ENCODE peak calls at places on chromosomes 1 and 21, in four cellular contexts. One of them, this sample, is unnamed.

GRCh38 chr1:186093437-186093836 is 281.6 kb downstream of the TPR start:
- DNase-seq in hepatocyte: no peak
- DNase-seq in bronchial epithelial cell: no peak
- DNase-seq in right lobe of liver: no peak
- DNase-seq in this sample: no peak

GRCh38 chr1:150102986-150103385 is 35.4 kb downstream of the VPS45 start:
- DNase-seq in bronchial epithelial cell: no peak
- DNase-seq in right lobe of liver: no peak
- DNase-seq in hepatocyte: no peak
- DNase-seq in this sample: no peak

GRCh38 chr1:248730507-248731335 is 24.8 kb downstream of the LYPD8 start:
- DNase-seq in bronchial epithelial cell: no peak
- DNase-seq in hepatocyte: no peak
- DNase-seq in right lobe of liver: no peak
- DNase-seq in this sample: no peak

GRCh38 chr1:29420196-29420595 is 183.9 kb downstream of the PTPRU start:
- DNase-seq in hepatocyte: no peak
- DNase-seq in bronchial epithelial cell: no peak
- DNase-seq in right lobe of liver: no peak
- DNase-seq in this sample: no peak

GRCh38 chr1:226640288-226640687 is 91.7 kb downstream of the STUM start:
- DNase-seq in hepatocyte: no peak
- DNase-seq in right lobe of liver: no peak
- DNase-seq in bronchial epithelial cell: no peak
- DNase-seq in this sample: no peak

GRCh38 chr1:244322791-244323521 is 128.8 kb downstream of the ADSS2 start:
- DNase-seq in right lobe of liver: no peak
- DNase-seq in hepatocyte: peak; percentile 80
- DNase-seq in bronchial epithelial cell: peak; percentile 98
- DNase-seq in this sample: peak; percentile 97

GRCh38 chr1:207327994-207328393 is 6.5 kb downstream of the CD55 start:
- DNase-seq in hepatocyte: no peak
- DNase-seq in right lobe of liver: no peak
- DNase-seq in bronchial epithelial cell: peak; percentile 68
- DNase-seq in this sample: peak; percentile 66

GRCh38 chr1:110615548-110616130 is 9.5 kb upstream of the KCNA2 start:
- DNase-seq in right lobe of liver: peak; percentile 56
- DNase-seq in hepatocyte: peak; percentile 82
- DNase-seq in bronchial epithelial cell: peak; percentile 67
- DNase-seq in this sample: peak; percentile 78

GRCh38 chr1:239538244-239538988 is 152.0 kb downstream of the CHRM3 start:
- DNase-seq in hepatocyte: no peak
- DNase-seq in right lobe of liver: no peak
- DNase-seq in bronchial epithelial cell: no peak
- DNase-seq in this sample: no peak

GRCh38 chr21:29299046-29299905 is 554 bp downstream of the BACH1 start:
- DNase-seq in hepatocyte: peak; percentile 90
- DNase-seq in bronchial epithelial cell: no peak
- DNase-seq in right lobe of liver: peak; percentile 71
- DNase-seq in this sample: peak; percentile 54

GRCh38 chr1:163300569-163300968 is 21.2 kb upstream of the NUF2 start:
- DNase-seq in hepatocyte: no peak
- DNase-seq in right lobe of liver: no peak
- DNase-seq in bronchial epithelial cell: no peak
- DNase-seq in this sample: no peak

GRCh38 chr1:48953617-48954016 is 176.9 kb upstream of the BEND5 start:
- DNase-seq in bronchial epithelial cell: no peak
- DNase-seq in right lobe of liver: no peak
- DNase-seq in hepatocyte: no peak
- DNase-seq in this sample: no peak

GRCh38 chr1:226216056-226216455 is 7.4 kb upstream of the MIXL1 start:
- DNase-seq in right lobe of liver: no peak
- DNase-seq in hepatocyte: no peak
- DNase-seq in bronchial epithelial cell: no peak
- DNase-seq in this sample: no peak

GRCh38 chr1:55310517-55310927 is 95.4 kb upstream of the USP24 start:
- DNase-seq in right lobe of liver: peak; percentile 37
- DNase-seq in hepatocyte: peak; percentile 51
- DNase-seq in bronchial epithelial cell: peak; percentile 97
- DNase-seq in this sample: peak; percentile 94

GRCh38 chr1:92958203-92958970 is 2.9 kb downstream of the DIPK1A start:
- DNase-seq in hepatocyte: peak; percentile 27
- DNase-seq in bronchial epithelial cell: no peak
- DNase-seq in right lobe of liver: no peak
- DNase-seq in this sample: no peak

GRCh38 chr21:35375115-35375514 is 326.0 kb upstream of the RUNX1 start:
- DNase-seq in bronchial epithelial cell: peak; percentile 83
- DNase-seq in hepatocyte: peak; percentile 17
- DNase-seq in right lobe of liver: no peak
- DNase-seq in this sample: peak; percentile 88

GRCh38 chr1:85343213-85343611 is 66.8 kb upstream of the BCL10 start:
- DNase-seq in hepatocyte: no peak
- DNase-seq in right lobe of liver: no peak
- DNase-seq in bronchial epithelial cell: no peak
- DNase-seq in this sample: no peak

GRCh38 chr1:9615316-9616063 is 26.8 kb downstream of the TMEM201 start:
- DNase-seq in right lobe of liver: peak; percentile 59
- DNase-seq in hepatocyte: peak; percentile 55
- DNase-seq in bronchial epithelial cell: peak; percentile 46
- DNase-seq in this sample: peak; percentile 59

GRCh38 chr1:172359531-172359991 is 60.9 kb upstream of the C1orf105 start:
- DNase-seq in right lobe of liver: no peak
- DNase-seq in bronchial epithelial cell: peak; percentile 51
- DNase-seq in hepatocyte: peak; percentile 77
- DNase-seq in this sample: peak; percentile 34

DNA sequence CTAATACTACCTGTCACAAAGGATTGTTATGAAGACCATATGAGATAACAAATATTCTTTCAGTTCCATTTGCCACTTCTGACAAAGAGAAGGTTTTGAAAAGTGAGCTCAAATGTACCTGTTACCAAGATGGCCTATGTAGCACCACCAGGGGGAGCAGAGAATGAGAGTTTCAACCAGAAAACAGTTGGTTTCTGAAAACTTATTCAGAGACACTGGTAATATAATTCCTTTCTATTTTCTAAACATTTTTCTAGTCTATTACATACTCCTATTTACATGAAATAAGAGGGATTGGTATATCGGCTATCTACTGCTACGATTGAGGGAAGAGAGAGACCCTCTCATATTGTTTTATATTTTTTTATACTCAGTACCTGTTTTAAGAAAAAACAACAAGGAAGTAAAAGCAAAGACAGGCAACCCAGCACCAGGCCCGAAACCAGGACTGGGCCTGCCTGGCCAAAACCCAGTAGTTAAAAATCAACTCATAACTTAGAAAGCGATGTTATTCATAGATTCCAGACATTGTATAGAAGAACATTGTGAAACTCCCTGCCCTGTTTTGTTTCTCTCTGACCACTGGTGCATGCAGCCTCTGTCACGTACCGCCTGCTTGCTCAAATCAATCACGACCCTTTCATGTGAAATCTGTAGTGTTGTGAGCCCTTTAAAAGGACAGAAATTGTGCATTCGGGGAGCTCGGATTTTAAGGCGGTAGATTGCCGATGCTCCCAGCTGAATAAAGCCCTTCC is 48.3 kb downstream of the IL23R start:
- DNase-seq in bronchial epithelial cell: peak; percentile 39
- DNase-seq in hepatocyte: peak; percentile 54
- DNase-seq in right lobe of liver: no peak
- DNase-seq in this sample: peak; percentile 57
- TF ChIP-seq CTCF in bronchial epithelial cell: peak; percentile 50
- TF ChIP-seq CTCF in hepatocyte: peak; percentile 63
- TF ChIP-seq CTCF in right lobe of liver: peak; percentile 62
- TF ChIP-seq CTCF in this sample: peak; percentile 74

GRCh38 chr1:67431869-67432578 is 1.8 kb upstream of the SERBP1 start:
- DNase-seq in bronchial epithelial cell: no peak
- DNase-seq in hepatocyte: no peak
- DNase-seq in right lobe of liver: no peak
- DNase-seq in this sample: no peak
- H3K4me3 ChIP-seq in bronchial epithelial cell: no peak overlapping the region
- H3K4me3 ChIP-seq in hepatocyte: no peak overlapping the region
- H3K4me3 ChIP-seq in right lobe of liver: no peak overlapping the region
- H3K4me3 ChIP-seq in this sample: no peak overlapping the region

GRCh38 chr1:77316966-77317365 is 35.1 kb downstream of the AK5 start:
- DNase-seq in bronchial epithelial cell: no peak
- DNase-seq in right lobe of liver: no peak
- DNase-seq in hepatocyte: no peak
- DNase-seq in this sample: no peak

GRCh38 chr1:77319036-77319705 is 37.4 kb downstream of the AK5 start:
- DNase-seq in bronchial epithelial cell: no peak
- DNase-seq in right lobe of liver: no peak
- DNase-seq in hepatocyte: no peak
- DNase-seq in this sample: no peak

GRCh38 chr1:77316006-77316405 is 34.2 kb downstream of the AK5 start:
- DNase-seq in right lobe of liver: no peak
- DNase-seq in bronchial epithelial cell: peak; percentile 78
- DNase-seq in hepatocyte: no peak
- DNase-seq in this sample: peak; percentile 29

GRCh38 chr1:77308889-77309621 is 27.2 kb downstream of the AK5 start:
- DNase-seq in hepatocyte: no peak
- DNase-seq in bronchial epithelial cell: no peak
- DNase-seq in right lobe of liver: no peak
- DNase-seq in this sample: no peak

GRCh38 chr1:77313491-77313890 is 31.7 kb downstream of the AK5 start:
- DNase-seq in bronchial epithelial cell: peak; percentile 23
- DNase-seq in right lobe of liver: no peak
- DNase-seq in hepatocyte: peak; percentile 24
- DNase-seq in this sample: peak; percentile 32
- TF ChIP-seq CTCF in bronchial epithelial cell: peak; percentile 49
- TF ChIP-seq CTCF in right lobe of liver: peak; percentile 31
- TF ChIP-seq CTCF in hepatocyte: peak; percentile 32
- TF ChIP-seq CTCF in this sample: peak; percentile 50

DNA sequence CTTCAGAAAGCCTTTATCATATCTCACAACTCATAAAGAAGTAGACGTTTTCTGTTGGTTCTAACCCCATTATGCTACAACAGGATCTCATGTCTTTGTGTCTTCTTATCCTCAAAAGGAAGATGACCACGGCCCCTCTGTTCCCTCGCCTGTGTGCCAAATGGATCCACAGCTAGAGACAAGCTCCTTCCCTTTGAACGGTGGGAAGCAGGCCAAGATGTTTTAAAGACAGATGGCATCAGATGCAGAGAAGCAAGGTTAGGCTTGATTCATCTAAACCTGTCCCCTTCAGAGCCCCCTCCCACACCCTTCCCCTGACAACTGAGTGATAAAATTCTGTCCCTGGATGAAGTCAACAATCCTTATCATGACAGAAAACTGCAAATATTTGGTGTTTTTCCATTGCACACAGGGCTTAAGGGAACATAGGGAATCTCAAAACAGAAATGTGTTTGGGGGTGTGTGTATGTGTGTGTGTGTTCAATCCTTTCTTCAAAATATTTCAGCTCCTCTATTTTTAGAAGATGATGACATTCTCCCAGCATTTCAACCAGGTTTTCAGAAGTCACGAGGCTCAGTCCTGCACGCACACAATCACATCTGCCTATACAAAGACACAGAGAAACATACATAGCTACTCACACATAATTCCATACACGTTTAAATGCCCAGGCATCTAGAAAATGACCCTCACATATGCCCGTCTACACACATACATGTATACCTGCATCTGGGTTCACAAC is 27.8 kb upstream of the FMOD start:
- DNase-seq in hepatocyte: peak; percentile 62
- DNase-seq in bronchial epithelial cell: no peak
- DNase-seq in right lobe of liver: no peak
- DNase-seq in this sample: no peak
- H3K4me3 ChIP-seq in hepatocyte: no peak overlapping the region
- H3K4me3 ChIP-seq in bronchial epithelial cell: no peak overlapping the region
- H3K4me3 ChIP-seq in right lobe of liver: no peak overlapping the region
- H3K4me3 ChIP-seq in this sample: no peak overlapping the region

GRCh38 chr1:19398309-19398760 is 86.2 kb downstream of the SLC66A1 start:
- DNase-seq in right lobe of liver: no peak
- DNase-seq in hepatocyte: peak; percentile 58
- DNase-seq in bronchial epithelial cell: peak; percentile 69
- DNase-seq in this sample: peak; percentile 86
- TF ChIP-seq CTCF in right lobe of liver: no peak
- TF ChIP-seq CTCF in hepatocyte: peak; percentile 32
- TF ChIP-seq CTCF in bronchial epithelial cell: peak; percentile 30
- TF ChIP-seq CTCF in this sample: peak; percentile 41